ENCODE peak calls at places on chromosomes 7 and 10, in six cellular contexts. W is GM12891, F is HepG2, Z is SK-N-SH, D is H1, B is GM12878. X is an unnamed sample.

GRCh38 chr10:132360766-132361447 is 28.9 kb downstream of the LRRC27 start:
- DNase-seq in W (peak; percentile 57), F (no peak), Z (peak; percentile 80), D (peak; percentile 89), B (no peak), X (no peak)

GRCh38 chr10:86944907-86945306 is 12.5 kb downstream of the MMRN2 start:
- DNase-seq in W (no peak), F (no peak), Z (no peak), D (no peak), B (no peak), X (no peak)

GRCh38 chr10:11898372-11899066 is 75.4 kb downstream of the PROSER2 start:
- DNase-seq in W (no peak), F (peak; percentile 89), Z (peak; percentile 63), D (no peak), B (no peak), X (no peak)

GRCh38 chr10:3438608-3439007 is 266.0 kb upstream of the PITRM1 start:
- DNase-seq in W (no peak), F (no peak), Z (no peak), D (no peak), B (no peak), X (no peak)

GRCh38 chr7:50264908-50265307 is 39.6 kb upstream of the IKZF1 start:
- DNase-seq in W (no peak), F (no peak), Z (no peak), D (no peak), B (no peak), X (no peak)

GRCh38 chr10:130045091-130045652 is 65.5 kb downstream of the C10orf143 start:
- DNase-seq in W (no peak), F (no peak), Z (no peak), D (peak; percentile 77), B (no peak), X (no peak)

GRCh38 chr10:88582411-88582805 is 710 bp downstream of the RNLS start:
- DNase-seq in W (no peak), F (no peak), Z (no peak), D (no peak), B (no peak), X (no peak)

GRCh38 chr7:39825391-39825790 is 124.7 kb upstream of the CDK13 start:
- DNase-seq in W (no peak), F (no peak), Z (no peak), D (no peak), B (no peak), X (no peak)

GRCh38 chr10:94465684-94466083 is 63.3 kb downstream of the TBC1D12 start:
- DNase-seq in W (no peak), F (no peak), Z (no peak), D (no peak), B (no peak), X (no peak)

GRCh38 chr7:87564290-87564963 is 36.3 kb downstream of the ABCB1 start:
- DNase-seq in W (no peak), F (peak; percentile 20), Z (peak; percentile 25), D (peak; percentile 57), B (no peak), X (peak; percentile 1)

GRCh38 chr7:92253251-92253650 is 7.5 kb downstream of the ANKIB1 start:
- DNase-seq in W (no peak), F (no peak), Z (no peak), D (no peak), B (no peak), X (no peak)

GRCh38 chr7:147477526-147477925 is 1113.0 kb upstream of the C7orf33 start:
- DNase-seq in W (no peak), F (no peak), Z (no peak), D (no peak), B (no peak), X (no peak)

GRCh38 chr10:97914171-97914836 is 64.7 kb downstream of the GOLGA7B start:
- DNase-seq in W (no peak), F (no peak), Z (no peak), D (no peak), B (no peak), X (no peak)

GRCh38 chr10:76415559-76415958 is 984.1 kb downstream of the LRMDA start:
- DNase-seq in W (no peak), F (no peak), Z (no peak), D (no peak), B (no peak), X (no peak)

GRCh38 chr7:67608806-67609205 is 612.2 kb downstream of the TYW1 start:
- DNase-seq in W (no peak), F (no peak), Z (no peak), D (no peak), B (no peak), X (no peak)

GRCh38 chr10:110556993-110557601 is 10.4 kb upstream of the SMC3 start:
- DNase-seq in W (peak; percentile 27), F (peak; percentile 24), Z (peak; percentile 41), D (peak; percentile 70), B (no peak), X (peak; percentile 19)

GRCh38 chr10:78695846-78696245 is 372.9 kb upstream of the ZMIZ1 start:
- DNase-seq in W (no peak), F (no peak), Z (no peak), D (no peak), B (no peak), X (no peak)

DNA sequence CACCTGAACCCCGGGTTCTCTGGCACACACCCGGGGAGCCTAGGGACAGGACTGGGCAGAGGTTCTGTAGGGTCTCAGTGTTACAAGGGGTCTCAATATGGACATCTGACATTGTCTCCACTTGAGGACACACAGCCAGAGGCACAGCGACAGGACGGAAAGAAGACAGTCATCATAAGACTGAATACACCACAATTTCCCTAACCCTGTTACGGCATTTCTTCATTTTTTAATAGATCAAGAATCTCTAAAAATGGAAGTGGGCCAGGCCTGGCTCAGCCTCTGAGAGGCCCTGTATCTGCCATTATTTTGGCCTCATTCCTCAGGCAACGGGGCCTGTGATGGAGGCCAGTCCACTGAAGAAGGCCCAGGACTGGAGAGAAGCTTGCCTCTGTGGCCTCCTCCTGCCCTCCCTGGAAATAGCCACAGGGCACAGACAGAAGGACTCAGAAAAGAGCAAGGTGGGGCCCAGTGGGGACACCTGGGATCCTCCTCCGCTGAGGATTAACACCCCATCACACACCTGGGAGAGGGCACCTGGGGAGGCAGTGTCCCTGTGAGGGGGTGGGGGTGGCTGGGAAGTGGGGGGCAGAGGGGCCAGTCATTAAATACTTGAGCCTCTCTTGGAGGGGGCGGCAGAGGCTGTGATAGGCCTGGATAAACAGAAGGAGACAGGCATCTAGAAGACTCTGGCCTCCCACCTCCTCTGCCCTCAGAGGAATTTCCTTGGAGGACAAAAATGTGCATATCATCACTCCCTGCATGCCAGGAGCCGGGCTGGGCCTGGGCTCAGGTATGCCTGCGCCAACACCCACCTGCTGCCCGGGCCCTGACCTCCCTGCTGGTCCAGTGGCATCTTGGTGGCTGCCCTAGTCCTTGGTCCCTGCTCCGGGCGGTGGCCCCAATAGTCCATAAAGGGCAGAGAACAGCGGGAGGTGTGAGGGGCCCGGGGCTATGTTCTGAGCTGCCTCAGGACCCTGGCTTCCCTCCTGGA is 8.0 kb downstream of the SPOCK2 start:
- DNase-seq in W (no peak), F (no peak), Z (no peak), D (peak; percentile 45), B (no peak), X (peak; percentile 10)
- TF ChIP-seq TAF1 in W (no peak), F (no peak), Z (no peak), D (no peak), B (no peak), X (no peak)

DNA sequence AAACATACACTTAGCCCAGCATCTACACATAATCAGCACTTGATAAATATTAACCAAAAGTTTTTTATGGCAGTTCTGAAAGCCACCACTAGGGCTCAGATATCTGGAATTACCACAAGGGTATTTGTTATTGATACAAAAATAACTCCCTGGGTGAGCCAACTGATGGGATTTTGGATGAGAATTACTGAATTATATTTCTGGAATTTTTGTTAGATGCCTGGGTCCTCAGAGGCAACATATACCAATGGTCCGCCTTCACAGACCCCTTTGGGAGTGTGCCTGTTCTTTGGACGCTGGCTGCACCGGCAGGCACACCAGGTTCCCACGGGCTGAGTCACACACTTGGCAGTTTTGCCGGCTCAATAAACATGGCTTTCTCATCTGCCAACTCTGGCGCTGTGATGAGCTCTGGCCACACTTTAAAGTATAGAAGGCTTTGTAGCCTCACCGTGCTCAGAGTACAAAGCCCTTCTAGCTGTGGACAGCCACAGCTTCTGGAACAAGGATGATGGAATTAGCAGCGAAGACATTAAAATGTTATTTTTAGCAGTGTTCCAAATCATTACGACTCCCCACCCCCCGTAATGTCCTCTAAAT is 24.5 kb upstream of the EEPD1 start:
- DNase-seq in W (no peak), F (peak; percentile 76), Z (peak; percentile 37), D (peak; percentile 60), B (no peak), X (no peak)
- TF ChIP-seq TAF1 in W (no peak), F (no peak), Z (no peak), D (no peak), B (no peak), X (no peak)

DNA sequence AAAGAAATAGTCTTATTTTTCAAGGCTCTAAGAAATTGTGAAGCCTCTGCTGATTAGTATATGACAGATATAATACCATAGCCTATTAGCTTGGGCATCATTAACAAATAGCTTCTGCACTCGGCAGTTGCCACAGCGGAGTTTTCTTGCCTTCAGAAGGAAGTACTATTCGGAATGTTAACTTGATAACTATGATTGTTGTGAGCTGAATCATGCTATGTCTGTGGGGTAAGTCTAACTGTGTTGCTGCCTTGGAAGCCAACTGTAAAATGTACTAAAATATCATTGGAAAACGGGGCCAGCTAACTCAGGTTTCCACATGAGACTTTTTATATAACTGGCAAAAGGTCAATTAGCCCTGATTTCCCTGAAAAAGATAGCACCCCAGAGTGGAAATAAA is 93.2 kb downstream of the TWIST1 start:
- DNase-seq in W (no peak), F (no peak), Z (no peak), D (no peak), B (no peak), X (no peak)
- TF ChIP-seq TAF1 in W (no peak), F (no peak), Z (no peak), D (no peak), B (no peak), X (no peak)

GRCh38 chr7:12641196-12641595 is 46.2 kb upstream of the ARL4A start:
- DNase-seq in W (no peak), F (no peak), Z (no peak), D (no peak), B (no peak), X (no peak)

GRCh38 chr7:12642539-12642938 is 44.9 kb upstream of the ARL4A start:
- DNase-seq in W (no peak), F (no peak), Z (no peak), D (no peak), B (no peak), X (no peak)

GRCh38 chr7:12643644-12644043 is 43.8 kb upstream of the ARL4A start:
- DNase-seq in W (no peak), F (no peak), Z (no peak), D (no peak), B (no peak), X (no peak)

GRCh38 chr7:12640299-12641096 is 46.9 kb upstream of the ARL4A start:
- DNase-seq in W (no peak), F (peak; percentile 98), Z (no peak), D (no peak), B (no peak), X (no peak)

GRCh38 chr7:12643001-12643400 is 44.4 kb upstream of the ARL4A start:
- DNase-seq in W (no peak), F (no peak), Z (no peak), D (no peak), B (no peak), X (no peak)
- TF ChIP-seq TAF1 in W (no peak), F (no peak), Z (no peak), D (no peak), B (no peak), X (no peak)

X was measured in GM12892.